ENCODE peak calls at places on chromosome 16, in nine cellular contexts. M, F, L, C, I, A, X, G and W are unnamed samples.

GRCh38 chr16:72537684-72538083 is 365.7 kb upstream of the PMFBP1 start:
- DNase-seq in M (no peak), F (peak), L (peak), C (no peak), I (no peak), A (no peak), X (no peak), G (peak), W (no peak)

GRCh38 chr16:4004206-4004605 is 112.0 kb downstream of the ADCY9 start:
- DNase-seq in M (no peak), F (no peak), L (no peak), C (no peak), I (no peak), A (no peak), X (no peak), G (no peak), W (no peak)

GRCh38 chr16:88770459-88771293 is 14.3 kb downstream of the PIEZO1 start:
- DNase-seq in M (no peak), F (peak), L (no peak), C (no peak), I (no peak), A (peak), X (no peak), G (no peak), W (peak)

GRCh38 chr16:81798311-81799137 is 19.4 kb downstream of the PLCG2 start:
- DNase-seq in M (no peak), F (no peak), L (no peak), C (no peak), I (no peak), A (peak), X (no peak), G (no peak), W (no peak)

GRCh38 chr16:27495191-27495590 is 54.5 kb downstream of the GTF3C1 start:
- DNase-seq in M (no peak), F (peak), L (peak), C (no peak), I (no peak), A (no peak), X (no peak), G (peak), W (peak)

GRCh38 chr16:9012848-9013507 is 49.3 kb upstream of the USP7 start:
- DNase-seq in M (no peak), F (no peak), L (no peak), C (no peak), I (no peak), A (peak), X (no peak), G (peak), W (no peak)

GRCh38 chr16:23318639-23319038 is 16.5 kb downstream of the SCNN1B start:
- DNase-seq in M (no peak), F (no peak), L (no peak), C (peak), I (no peak), A (no peak), X (no peak), G (no peak), W (no peak)

GRCh38 chr16:57003439-57004386 is 14.4 kb downstream of the NLRC5 start:
- DNase-seq in M (no peak), F (no peak), L (no peak), C (no peak), I (no peak), A (no peak), X (no peak), G (no peak), W (no peak)